ENCODE peak calls at places on chromosomes 12 and 14, in nine cellular contexts. One of them, this sample, is unnamed.

GRCh38 chr14:68945585-68946289 is 33.4 kb downstream of the ACTN1 start:
- DNase-seq in AG04450: no peak
- DNase-seq in fibroblast of the aortic adventitia: no peak
- DNase-seq in Peyer's patch: peak; percentile 75
- DNase-seq in cardiac muscle cell: no peak
- DNase-seq in right atrium auricular region: no peak
- DNase-seq in GM23338: no peak
- DNase-seq in astrocyte of the spinal cord: no peak
- DNase-seq in adipocyte: no peak
- DNase-seq in this sample: no peak

GRCh38 chr12:93243689-93244513 is 133.8 kb upstream of the NUDT4 start:
- DNase-seq in AG04450: peak; percentile 45
- DNase-seq in fibroblast of the aortic adventitia: peak; percentile 82
- DNase-seq in Peyer's patch: no peak
- DNase-seq in cardiac muscle cell: peak; percentile 94
- DNase-seq in right atrium auricular region: no peak
- DNase-seq in GM23338: no peak
- DNase-seq in astrocyte of the spinal cord: peak; percentile 26
- DNase-seq in adipocyte: peak; percentile 95
- DNase-seq in this sample: peak; percentile 84

GRCh38 chr12:79692860-79693605 is 2.3 kb upstream of the PAWR start:
- DNase-seq in AG04450: no peak
- DNase-seq in fibroblast of the aortic adventitia: peak; percentile 57
- DNase-seq in Peyer's patch: no peak
- DNase-seq in cardiac muscle cell: peak; percentile 30
- DNase-seq in right atrium auricular region: no peak
- DNase-seq in GM23338: no peak
- DNase-seq in astrocyte of the spinal cord: peak; percentile 37
- DNase-seq in adipocyte: no peak
- DNase-seq in this sample: no peak

GRCh38 chr12:119363490-119363889 is 29.0 kb downstream of the CCDC60 start:
- DNase-seq in AG04450: no peak
- DNase-seq in fibroblast of the aortic adventitia: no peak
- DNase-seq in Peyer's patch: no peak
- DNase-seq in cardiac muscle cell: no peak
- DNase-seq in right atrium auricular region: no peak
- DNase-seq in GM23338: peak; percentile 48
- DNase-seq in astrocyte of the spinal cord: no peak
- DNase-seq in adipocyte: no peak
- DNase-seq in this sample: no peak

GRCh38 chr14:35400707-35401421 is 3.7 kb downstream of the NFKBIA start:
- DNase-seq in AG04450: no peak
- DNase-seq in fibroblast of the aortic adventitia: peak; percentile 28
- DNase-seq in Peyer's patch: no peak
- DNase-seq in cardiac muscle cell: peak; percentile 62
- DNase-seq in right atrium auricular region: no peak
- DNase-seq in GM23338: no peak
- DNase-seq in astrocyte of the spinal cord: no peak
- DNase-seq in adipocyte: no peak
- DNase-seq in this sample: no peak

GRCh38 chr12:26953447-26953846 is 15.2 kb downstream of the FGFR1OP2 start:
- DNase-seq in AG04450: no peak
- DNase-seq in fibroblast of the aortic adventitia: peak; percentile 38
- DNase-seq in Peyer's patch: no peak
- DNase-seq in cardiac muscle cell: no peak
- DNase-seq in right atrium auricular region: peak; percentile 60
- DNase-seq in GM23338: no peak
- DNase-seq in astrocyte of the spinal cord: peak; percentile 24
- DNase-seq in adipocyte: peak; percentile 74
- DNase-seq in this sample: no peak

GRCh38 chr12:12645485-12645884 is 33.8 kb downstream of the CREBL2 start:
- DNase-seq in AG04450: no peak
- DNase-seq in fibroblast of the aortic adventitia: peak; percentile 50
- DNase-seq in Peyer's patch: no peak
- DNase-seq in cardiac muscle cell: peak; percentile 46
- DNase-seq in right atrium auricular region: no peak
- DNase-seq in GM23338: peak; percentile 91
- DNase-seq in astrocyte of the spinal cord: peak; percentile 30
- DNase-seq in adipocyte: peak; percentile 53
- DNase-seq in this sample: no peak

GRCh38 chr14:100143523-100143922 is 15.9 kb downstream of the DEGS2 start:
- DNase-seq in AG04450: no peak
- DNase-seq in fibroblast of the aortic adventitia: no peak
- DNase-seq in Peyer's patch: no peak
- DNase-seq in cardiac muscle cell: no peak
- DNase-seq in right atrium auricular region: no peak
- DNase-seq in GM23338: peak; percentile 44
- DNase-seq in astrocyte of the spinal cord: no peak
- DNase-seq in adipocyte: no peak
- DNase-seq in this sample: no peak

GRCh38 chr12:50057896-50058670 is 687 bp downstream of the ASIC1 start:
- DNase-seq in AG04450: no peak
- DNase-seq in fibroblast of the aortic adventitia: no peak
- DNase-seq in Peyer's patch: peak; percentile 39
- DNase-seq in cardiac muscle cell: no peak
- DNase-seq in right atrium auricular region: no peak
- DNase-seq in GM23338: no peak
- DNase-seq in astrocyte of the spinal cord: no peak
- DNase-seq in adipocyte: no peak
- DNase-seq in this sample: no peak

GRCh38 chr12:3973939-3974644 is 100.9 kb upstream of the PARP11 start:
- DNase-seq in AG04450: no peak
- DNase-seq in fibroblast of the aortic adventitia: no peak
- DNase-seq in Peyer's patch: no peak
- DNase-seq in cardiac muscle cell: no peak
- DNase-seq in right atrium auricular region: no peak
- DNase-seq in GM23338: no peak
- DNase-seq in astrocyte of the spinal cord: no peak
- DNase-seq in adipocyte: no peak
- DNase-seq in this sample: no peak

GRCh38 chr12:68439368-68440045 is 107.3 kb upstream of the MDM1 start:
- DNase-seq in AG04450: no peak
- DNase-seq in fibroblast of the aortic adventitia: no peak
- DNase-seq in Peyer's patch: no peak
- DNase-seq in cardiac muscle cell: no peak
- DNase-seq in right atrium auricular region: no peak
- DNase-seq in GM23338: no peak
- DNase-seq in astrocyte of the spinal cord: no peak
- DNase-seq in adipocyte: no peak
- DNase-seq in this sample: no peak

GRCh38 chr14:35244542-35244941 is 47.6 kb upstream of the PSMA6 start:
- DNase-seq in AG04450: no peak
- DNase-seq in fibroblast of the aortic adventitia: no peak
- DNase-seq in Peyer's patch: no peak
- DNase-seq in cardiac muscle cell: no peak
- DNase-seq in right atrium auricular region: no peak
- DNase-seq in GM23338: no peak
- DNase-seq in astrocyte of the spinal cord: no peak
- DNase-seq in adipocyte: no peak
- DNase-seq in this sample: no peak

GRCh38 chr12:104596876-104597833 is 140.4 kb downstream of the CHST11 start:
- DNase-seq in AG04450: no peak
- DNase-seq in fibroblast of the aortic adventitia: no peak
- DNase-seq in Peyer's patch: no peak
- DNase-seq in cardiac muscle cell: no peak
- DNase-seq in right atrium auricular region: no peak
- DNase-seq in GM23338: no peak
- DNase-seq in astrocyte of the spinal cord: no peak
- DNase-seq in adipocyte: peak; percentile 26
- DNase-seq in this sample: no peak

GRCh38 chr14:53567236-53567785 is 389.3 kb downstream of the BMP4 start:
- DNase-seq in AG04450: no peak
- DNase-seq in fibroblast of the aortic adventitia: no peak
- DNase-seq in Peyer's patch: no peak
- DNase-seq in cardiac muscle cell: no peak
- DNase-seq in right atrium auricular region: no peak
- DNase-seq in GM23338: peak; percentile 65
- DNase-seq in astrocyte of the spinal cord: no peak
- DNase-seq in adipocyte: no peak
- DNase-seq in this sample: no peak

GRCh38 chr12:22986997-22987396 is 362.0 kb downstream of the ETNK1 start:
- DNase-seq in AG04450: no peak
- DNase-seq in fibroblast of the aortic adventitia: no peak
- DNase-seq in Peyer's patch: no peak
- DNase-seq in cardiac muscle cell: no peak
- DNase-seq in right atrium auricular region: no peak
- DNase-seq in GM23338: no peak
- DNase-seq in astrocyte of the spinal cord: no peak
- DNase-seq in adipocyte: no peak
- DNase-seq in this sample: no peak

DNA sequence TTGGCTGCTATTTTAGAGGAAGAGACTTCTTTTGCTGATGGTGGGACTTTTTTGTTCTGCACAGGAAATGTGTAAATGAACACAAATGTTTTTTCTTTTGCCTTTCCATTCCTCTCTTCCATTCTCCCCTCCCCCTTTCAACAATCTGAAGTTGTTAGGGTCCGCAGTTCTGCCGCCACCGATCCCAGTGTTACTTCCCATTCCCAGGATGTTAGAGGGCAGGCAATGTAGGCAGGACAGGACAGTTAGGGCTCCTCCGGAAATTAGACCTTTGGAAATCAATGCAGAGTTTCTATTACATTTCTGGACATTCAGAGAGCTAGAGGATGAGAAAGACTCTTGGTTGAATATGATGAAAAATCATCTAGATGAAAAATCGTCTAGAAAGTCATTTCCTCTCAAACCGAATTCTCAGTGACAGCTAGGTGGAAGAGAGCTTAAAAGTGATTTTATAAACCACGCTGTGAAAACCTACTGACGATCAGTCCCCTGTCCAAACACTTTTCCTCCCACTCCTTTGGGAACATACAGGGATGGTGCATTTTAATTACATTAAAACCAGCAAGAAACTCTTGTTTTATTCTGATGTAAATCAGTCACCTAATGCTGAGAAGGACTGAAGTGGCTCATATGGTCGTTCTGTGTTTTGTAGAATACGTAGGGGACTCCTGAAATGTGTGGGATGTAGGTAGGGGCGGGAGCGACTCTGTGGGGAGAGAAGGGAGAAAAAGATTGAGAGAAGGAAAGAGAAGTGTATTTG is 17.9 kb downstream of the FOXG1 start:
- DNase-seq in AG04450: no peak
- DNase-seq in fibroblast of the aortic adventitia: no peak
- DNase-seq in Peyer's patch: no peak
- DNase-seq in cardiac muscle cell: no peak
- DNase-seq in right atrium auricular region: no peak
- DNase-seq in GM23338: peak; percentile 15
- DNase-seq in astrocyte of the spinal cord: no peak
- DNase-seq in adipocyte: no peak
- DNase-seq in this sample: no peak
- H3K4me3 ChIP-seq in AG04450: no peak overlapping the region
- H3K4me3 ChIP-seq in fibroblast of the aortic adventitia: no peak overlapping the region
- H3K4me3 ChIP-seq in Peyer's patch: no peak overlapping the region
- H3K4me3 ChIP-seq in cardiac muscle cell: peak overlapping the region; percentile 41
- H3K4me3 ChIP-seq in right atrium auricular region: no peak overlapping the region
- H3K4me3 ChIP-seq in GM23338: peak overlapping the region; percentile 59
- H3K4me3 ChIP-seq in astrocyte of the spinal cord: peak overlapping the region; percentile 47
- H3K4me3 ChIP-seq in adipocyte: peak overlapping the region; percentile 73
- H3K4me3 ChIP-seq in this sample: peak overlapping the region; percentile 54

GRCh38 chr14:72815459-72815858 is 78.4 kb downstream of the DPF3 start:
- DNase-seq in AG04450: no peak
- DNase-seq in fibroblast of the aortic adventitia: no peak
- DNase-seq in Peyer's patch: no peak
- DNase-seq in cardiac muscle cell: no peak
- DNase-seq in right atrium auricular region: no peak
- DNase-seq in GM23338: no peak
- DNase-seq in astrocyte of the spinal cord: no peak
- DNase-seq in adipocyte: no peak
- DNase-seq in this sample: no peak
- H3K4me3 ChIP-seq in AG04450: no peak overlapping the region
- H3K4me3 ChIP-seq in fibroblast of the aortic adventitia: no peak overlapping the region
- H3K4me3 ChIP-seq in Peyer's patch: no peak overlapping the region
- H3K4me3 ChIP-seq in cardiac muscle cell: no peak overlapping the region
- H3K4me3 ChIP-seq in right atrium auricular region: no peak overlapping the region
- H3K4me3 ChIP-seq in GM23338: no peak overlapping the region
- H3K4me3 ChIP-seq in astrocyte of the spinal cord: no peak overlapping the region
- H3K4me3 ChIP-seq in adipocyte: no peak overlapping the region
- H3K4me3 ChIP-seq in this sample: no peak overlapping the region

DNA sequence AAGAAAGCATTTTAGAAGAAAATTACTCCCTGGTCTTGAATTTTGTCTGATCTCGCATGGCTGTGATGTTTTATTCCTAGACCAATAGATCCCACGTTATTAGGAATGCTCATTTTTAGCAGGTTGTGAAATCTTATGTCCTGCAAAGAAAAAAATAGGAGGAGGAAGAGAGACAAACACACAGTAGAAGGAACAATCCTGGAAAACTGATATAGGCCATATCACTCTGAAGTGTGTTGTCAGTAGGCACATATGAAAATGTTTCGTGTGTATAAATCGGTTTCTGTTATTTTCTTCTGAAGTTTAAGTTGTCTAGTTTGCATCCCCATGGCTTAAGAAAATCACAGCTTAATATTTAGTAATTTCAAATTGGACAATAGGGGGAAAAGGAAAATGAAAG is 12.4 kb downstream of the SLCO1B3 start:
- DNase-seq in AG04450: no peak
- DNase-seq in fibroblast of the aortic adventitia: no peak
- DNase-seq in Peyer's patch: no peak
- DNase-seq in cardiac muscle cell: no peak
- DNase-seq in right atrium auricular region: no peak
- DNase-seq in GM23338: no peak
- DNase-seq in astrocyte of the spinal cord: no peak
- DNase-seq in adipocyte: no peak
- DNase-seq in this sample: no peak
- H3K4me3 ChIP-seq in AG04450: no peak overlapping the region
- H3K4me3 ChIP-seq in fibroblast of the aortic adventitia: no peak overlapping the region
- H3K4me3 ChIP-seq in Peyer's patch: no peak overlapping the region
- H3K4me3 ChIP-seq in cardiac muscle cell: no peak overlapping the region
- H3K4me3 ChIP-seq in right atrium auricular region: no peak overlapping the region
- H3K4me3 ChIP-seq in GM23338: no peak overlapping the region
- H3K4me3 ChIP-seq in astrocyte of the spinal cord: no peak overlapping the region
- H3K4me3 ChIP-seq in adipocyte: no peak overlapping the region
- H3K4me3 ChIP-seq in this sample: no peak overlapping the region

GRCh38 chr14:65168840-65169239 is 66.5 kb upstream of the MAX start:
- DNase-seq in AG04450: no peak
- DNase-seq in fibroblast of the aortic adventitia: peak; percentile 77
- DNase-seq in Peyer's patch: no peak
- DNase-seq in cardiac muscle cell: peak; percentile 76
- DNase-seq in right atrium auricular region: no peak
- DNase-seq in GM23338: peak; percentile 27
- DNase-seq in astrocyte of the spinal cord: no peak
- DNase-seq in adipocyte: peak; percentile 29
- DNase-seq in this sample: peak; percentile 79

GRCh38 chr14:65170768-65171251 is 68.5 kb upstream of the MAX start:
- DNase-seq in AG04450: peak; percentile 36
- DNase-seq in fibroblast of the aortic adventitia: peak; percentile 91
- DNase-seq in Peyer's patch: no peak
- DNase-seq in cardiac muscle cell: peak; percentile 88
- DNase-seq in right atrium auricular region: no peak
- DNase-seq in GM23338: peak; percentile 73
- DNase-seq in astrocyte of the spinal cord: peak; percentile 80
- DNase-seq in adipocyte: peak; percentile 78
- DNase-seq in this sample: no peak

GRCh38 chr14:65167072-65167645 is 64.8 kb upstream of the MAX start:
- DNase-seq in AG04450: no peak
- DNase-seq in fibroblast of the aortic adventitia: peak; percentile 28
- DNase-seq in Peyer's patch: no peak
- DNase-seq in cardiac muscle cell: no peak
- DNase-seq in right atrium auricular region: no peak
- DNase-seq in GM23338: peak; percentile 31
- DNase-seq in astrocyte of the spinal cord: no peak
- DNase-seq in adipocyte: no peak
- DNase-seq in this sample: no peak

GRCh38 chr14:65169351-65169750 is 67.0 kb upstream of the MAX start:
- DNase-seq in AG04450: peak; percentile 78
- DNase-seq in fibroblast of the aortic adventitia: peak; percentile 86
- DNase-seq in Peyer's patch: no peak
- DNase-seq in cardiac muscle cell: peak; percentile 69
- DNase-seq in right atrium auricular region: no peak
- DNase-seq in GM23338: no peak
- DNase-seq in astrocyte of the spinal cord: peak; percentile 63
- DNase-seq in adipocyte: peak; percentile 48
- DNase-seq in this sample: peak; percentile 65

GRCh38 chr14:65170318-65170717 is 68.0 kb upstream of the MAX start:
- DNase-seq in AG04450: no peak
- DNase-seq in fibroblast of the aortic adventitia: no peak
- DNase-seq in Peyer's patch: no peak
- DNase-seq in cardiac muscle cell: no peak
- DNase-seq in right atrium auricular region: no peak
- DNase-seq in GM23338: no peak
- DNase-seq in astrocyte of the spinal cord: no peak
- DNase-seq in adipocyte: no peak
- DNase-seq in this sample: no peak
- H3K4me3 ChIP-seq in AG04450: peak overlapping the region; percentile 50
- H3K4me3 ChIP-seq in fibroblast of the aortic adventitia: peak overlapping the region; percentile 61
- H3K4me3 ChIP-seq in Peyer's patch: peak overlapping the region; percentile 21
- H3K4me3 ChIP-seq in cardiac muscle cell: no peak overlapping the region
- H3K4me3 ChIP-seq in right atrium auricular region: no peak overlapping the region
- H3K4me3 ChIP-seq in GM23338: no peak overlapping the region
- H3K4me3 ChIP-seq in astrocyte of the spinal cord: no peak overlapping the region
- H3K4me3 ChIP-seq in adipocyte: peak overlapping the region; percentile 74
- H3K4me3 ChIP-seq in this sample: peak overlapping the region; percentile 34

This sample was measured in skeletal muscle cell.